ENCODE peak calls at places on chromosomes 13 and 19, in eight cellular contexts. One of them, this sample, is unnamed.

GRCh38 chr19:18203408-18203862 is 407 bp downstream of the RAB3A start:
- DNase-seq in H54: no peak
- DNase-seq in endothelial cell of umbilical vein: no peak
- DNase-seq in uterus: no peak
- DNase-seq in heart left ventricle: no peak
- DNase-seq in breast epithelium: no peak
- DNase-seq in spleen: peak; percentile 93
- DNase-seq in body of pancreas: peak; percentile 32
- DNase-seq in this sample: no peak

GRCh38 chr13:95120650-95121049 is 180.6 kb downstream of the ABCC4 start:
- DNase-seq in endothelial cell of umbilical vein: no peak
- DNase-seq in spleen: no peak
- DNase-seq in heart left ventricle: no peak
- DNase-seq in uterus: no peak
- DNase-seq in body of pancreas: no peak
- DNase-seq in H54: no peak
- DNase-seq in breast epithelium: no peak
- DNase-seq in this sample: no peak

GRCh38 chr13:79508224-79508961 is 27.4 kb downstream of the NDFIP2 start:
- DNase-seq in spleen: no peak
- DNase-seq in endothelial cell of umbilical vein: no peak
- DNase-seq in body of pancreas: no peak
- DNase-seq in uterus: no peak
- DNase-seq in breast epithelium: no peak
- DNase-seq in H54: no peak
- DNase-seq in heart left ventricle: no peak
- DNase-seq in this sample: no peak

GRCh38 chr19:8116437-8117293 is 32.7 kb downstream of the FBN3 start:
- DNase-seq in spleen: no peak
- DNase-seq in endothelial cell of umbilical vein: no peak
- DNase-seq in body of pancreas: no peak
- DNase-seq in breast epithelium: no peak
- DNase-seq in H54: no peak
- DNase-seq in heart left ventricle: no peak
- DNase-seq in uterus: no peak
- DNase-seq in this sample: no peak

GRCh38 chr19:1449467-1450442 is at the start of gene APC2:
- DNase-seq in uterus: no peak
- DNase-seq in body of pancreas: no peak
- DNase-seq in breast epithelium: no peak
- DNase-seq in heart left ventricle: peak; percentile 54
- DNase-seq in H54: no peak
- DNase-seq in endothelial cell of umbilical vein: no peak
- DNase-seq in spleen: no peak
- DNase-seq in this sample: no peak

GRCh38 chr19:4518345-4519171 is at the start of gene PLIN4:
- DNase-seq in spleen: no peak
- DNase-seq in heart left ventricle: peak; percentile 88
- DNase-seq in breast epithelium: peak; percentile 62
- DNase-seq in body of pancreas: peak; percentile 81
- DNase-seq in endothelial cell of umbilical vein: no peak
- DNase-seq in uterus: peak; percentile 91
- DNase-seq in H54: peak; percentile 73
- DNase-seq in this sample: no peak

GRCh38 chr13:99916366-99917103 is 55.0 kb downstream of the ZIC5 start:
- DNase-seq in body of pancreas: peak; percentile 34
- DNase-seq in endothelial cell of umbilical vein: peak; percentile 72
- DNase-seq in breast epithelium: no peak
- DNase-seq in spleen: no peak
- DNase-seq in heart left ventricle: no peak
- DNase-seq in uterus: no peak
- DNase-seq in H54: peak; percentile 93
- DNase-seq in this sample: no peak

GRCh38 chr13:24348797-24349515 is 39.6 kb downstream of the C1QTNF9 start:
- DNase-seq in body of pancreas: peak; percentile 97
- DNase-seq in heart left ventricle: no peak
- DNase-seq in endothelial cell of umbilical vein: no peak
- DNase-seq in uterus: no peak
- DNase-seq in spleen: no peak
- DNase-seq in breast epithelium: no peak
- DNase-seq in H54: no peak
- DNase-seq in this sample: no peak

GRCh38 chr13:61833228-61833627 is 417.6 kb upstream of the PCDH20 start:
- DNase-seq in uterus: no peak
- DNase-seq in endothelial cell of umbilical vein: no peak
- DNase-seq in spleen: no peak
- DNase-seq in breast epithelium: no peak
- DNase-seq in H54: no peak
- DNase-seq in body of pancreas: no peak
- DNase-seq in heart left ventricle: no peak
- DNase-seq in this sample: no peak

GRCh38 chr13:59874973-59875372 is 288.8 kb downstream of the DIAPH3 start:
- DNase-seq in endothelial cell of umbilical vein: no peak
- DNase-seq in spleen: no peak
- DNase-seq in body of pancreas: no peak
- DNase-seq in uterus: no peak
- DNase-seq in H54: no peak
- DNase-seq in heart left ventricle: no peak
- DNase-seq in breast epithelium: no peak
- DNase-seq in this sample: no peak
- TF ChIP-seq POLR2A in endothelial cell of umbilical vein: no peak
- TF ChIP-seq POLR2A in spleen: no peak
- TF ChIP-seq POLR2A in body of pancreas: no peak
- TF ChIP-seq POLR2A in uterus: no peak
- TF ChIP-seq POLR2A in H54: no peak
- TF ChIP-seq POLR2A in heart left ventricle: no peak
- TF ChIP-seq POLR2A in breast epithelium: no peak
- TF ChIP-seq POLR2A in this sample: no peak

GRCh38 chr13:113876341-113877148 is 12.7 kb upstream of the GAS6 start:
- DNase-seq in body of pancreas: no peak
- DNase-seq in breast epithelium: no peak
- DNase-seq in uterus: no peak
- DNase-seq in H54: no peak
- DNase-seq in endothelial cell of umbilical vein: no peak
- DNase-seq in heart left ventricle: no peak
- DNase-seq in spleen: no peak
- DNase-seq in this sample: no peak

GRCh38 chr13:113874579-113875428 is 10.9 kb upstream of the GAS6 start:
- DNase-seq in body of pancreas: no peak
- DNase-seq in spleen: no peak
- DNase-seq in uterus: no peak
- DNase-seq in breast epithelium: no peak
- DNase-seq in H54: no peak
- DNase-seq in endothelial cell of umbilical vein: no peak
- DNase-seq in heart left ventricle: no peak
- DNase-seq in this sample: no peak

GRCh38 chr13:113875829-113876228 is 12.0 kb upstream of the GAS6 start:
- DNase-seq in heart left ventricle: no peak
- DNase-seq in body of pancreas: no peak
- DNase-seq in H54: no peak
- DNase-seq in endothelial cell of umbilical vein: no peak
- DNase-seq in uterus: no peak
- DNase-seq in breast epithelium: no peak
- DNase-seq in spleen: no peak
- DNase-seq in this sample: no peak

GRCh38 chr13:113874177-113874576 is 10.3 kb upstream of the GAS6 start:
- DNase-seq in endothelial cell of umbilical vein: no peak
- DNase-seq in breast epithelium: no peak
- DNase-seq in spleen: no peak
- DNase-seq in body of pancreas: no peak
- DNase-seq in H54: no peak
- DNase-seq in heart left ventricle: no peak
- DNase-seq in uterus: no peak
- DNase-seq in this sample: no peak

DNA sequence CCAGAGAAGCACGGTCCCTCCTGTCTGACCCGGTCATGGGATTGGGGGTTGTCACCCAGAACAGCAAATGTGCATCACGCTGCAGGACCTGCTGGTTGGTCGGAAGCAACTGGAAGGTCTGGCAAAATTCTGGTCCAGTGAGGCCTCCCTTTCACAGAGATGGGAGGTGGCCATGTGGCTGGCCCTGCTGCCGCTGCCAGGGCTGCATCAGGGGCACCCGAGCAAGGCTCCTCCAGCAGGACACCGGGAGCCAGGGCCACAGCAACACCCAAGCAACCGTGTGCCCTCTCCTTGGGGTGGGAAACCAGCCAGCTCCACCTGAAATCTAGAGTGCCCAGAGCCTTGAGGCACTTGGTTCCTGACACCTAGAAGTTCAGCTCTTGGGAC is 11.5 kb upstream of the GAS6 start:
- DNase-seq in body of pancreas: no peak
- DNase-seq in endothelial cell of umbilical vein: no peak
- DNase-seq in spleen: no peak
- DNase-seq in breast epithelium: no peak
- DNase-seq in heart left ventricle: no peak
- DNase-seq in H54: no peak
- DNase-seq in uterus: no peak
- DNase-seq in this sample: no peak
- TF ChIP-seq POLR2A in body of pancreas: no peak
- TF ChIP-seq POLR2A in endothelial cell of umbilical vein: no peak
- TF ChIP-seq POLR2A in spleen: no peak
- TF ChIP-seq POLR2A in breast epithelium: no peak
- TF ChIP-seq POLR2A in heart left ventricle: no peak
- TF ChIP-seq POLR2A in H54: no peak
- TF ChIP-seq POLR2A in uterus: no peak
- TF ChIP-seq POLR2A in this sample: no peak

GRCh38 chr19:51927859-51928258 is 587 bp downstream of the ZNF613 start:
- DNase-seq in body of pancreas: no peak
- DNase-seq in H54: no peak
- DNase-seq in breast epithelium: no peak
- DNase-seq in spleen: no peak
- DNase-seq in heart left ventricle: no peak
- DNase-seq in uterus: no peak
- DNase-seq in endothelial cell of umbilical vein: no peak
- DNase-seq in this sample: no peak

GRCh38 chr19:51921949-51922348 is 5.3 kb upstream of the ZNF613 start:
- DNase-seq in body of pancreas: no peak
- DNase-seq in H54: no peak
- DNase-seq in heart left ventricle: no peak
- DNase-seq in endothelial cell of umbilical vein: no peak
- DNase-seq in breast epithelium: no peak
- DNase-seq in spleen: no peak
- DNase-seq in uterus: no peak
- DNase-seq in this sample: no peak

GRCh38 chr19:51931921-51932320 is 4.6 kb downstream of the ZNF613 start:
- DNase-seq in heart left ventricle: no peak
- DNase-seq in uterus: no peak
- DNase-seq in H54: no peak
- DNase-seq in endothelial cell of umbilical vein: no peak
- DNase-seq in body of pancreas: no peak
- DNase-seq in breast epithelium: no peak
- DNase-seq in spleen: no peak
- DNase-seq in this sample: no peak

GRCh38 chr19:51926426-51926783 is 867 bp upstream of the ZNF613 start:
- DNase-seq in heart left ventricle: no peak
- DNase-seq in endothelial cell of umbilical vein: no peak
- DNase-seq in breast epithelium: no peak
- DNase-seq in H54: no peak
- DNase-seq in body of pancreas: no peak
- DNase-seq in spleen: no peak
- DNase-seq in uterus: no peak
- DNase-seq in this sample: no peak

DNA sequence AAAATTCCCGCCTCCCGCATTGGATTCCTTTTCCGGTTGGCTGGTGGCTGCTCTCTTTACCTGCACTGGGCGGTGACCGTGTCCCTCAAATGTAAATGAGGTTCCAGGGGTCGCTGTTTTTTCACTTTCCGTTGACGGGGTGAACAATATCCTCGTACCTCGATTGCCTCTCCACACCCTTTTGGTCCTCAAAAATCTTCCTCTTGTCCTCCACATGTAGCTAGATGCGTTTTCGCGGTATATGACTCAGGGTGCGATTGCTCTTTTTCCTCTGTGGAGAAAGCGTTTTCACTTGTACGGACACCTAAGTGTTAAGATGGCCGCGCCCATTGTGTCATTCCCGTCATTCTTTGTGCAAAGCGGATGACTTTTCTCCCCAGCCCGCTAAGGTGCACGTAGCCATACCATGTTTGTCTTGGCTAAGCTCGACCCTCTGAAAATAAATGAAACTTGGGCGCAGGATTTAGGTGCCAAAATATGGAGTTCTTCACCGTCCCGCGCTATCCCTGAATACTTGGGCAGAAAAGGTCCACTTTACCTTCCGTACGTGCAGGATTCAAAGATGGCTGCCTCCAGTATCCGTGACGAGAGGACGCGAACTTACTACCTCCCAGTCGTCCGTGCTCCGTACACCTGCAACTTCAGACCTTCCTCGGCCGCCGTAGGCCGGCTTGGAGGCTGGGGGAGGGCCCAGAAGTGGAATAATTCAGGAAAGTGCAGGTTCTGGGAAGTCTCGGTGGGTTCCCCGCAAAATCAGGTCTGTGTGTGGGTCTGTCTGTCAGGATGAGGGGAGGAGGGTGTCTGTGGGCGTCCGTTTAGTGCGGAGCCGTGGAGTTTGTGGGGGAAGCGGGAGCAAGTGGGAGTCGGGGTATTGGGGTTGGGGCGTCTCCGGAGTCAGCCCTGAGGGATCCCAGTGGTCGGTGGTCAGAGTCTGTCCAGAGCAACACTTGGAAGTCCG is at the start of gene ZNF613:
- DNase-seq in uterus: peak; percentile 88
- DNase-seq in endothelial cell of umbilical vein: peak; percentile 94
- DNase-seq in spleen: peak; percentile 95
- DNase-seq in heart left ventricle: peak; percentile 92
- DNase-seq in body of pancreas: peak; percentile 92
- DNase-seq in H54: peak; percentile 84
- DNase-seq in breast epithelium: peak; percentile 76
- DNase-seq in this sample: peak; percentile 45
- TF ChIP-seq POLR2A in uterus: no peak
- TF ChIP-seq POLR2A in endothelial cell of umbilical vein: peak; percentile 50
- TF ChIP-seq POLR2A in spleen: no peak
- TF ChIP-seq POLR2A in heart left ventricle: no peak
- TF ChIP-seq POLR2A in body of pancreas: peak; percentile 10
- TF ChIP-seq POLR2A in H54: peak; percentile 33
- TF ChIP-seq POLR2A in breast epithelium: no peak
- TF ChIP-seq POLR2A in this sample: no peak

DNA sequence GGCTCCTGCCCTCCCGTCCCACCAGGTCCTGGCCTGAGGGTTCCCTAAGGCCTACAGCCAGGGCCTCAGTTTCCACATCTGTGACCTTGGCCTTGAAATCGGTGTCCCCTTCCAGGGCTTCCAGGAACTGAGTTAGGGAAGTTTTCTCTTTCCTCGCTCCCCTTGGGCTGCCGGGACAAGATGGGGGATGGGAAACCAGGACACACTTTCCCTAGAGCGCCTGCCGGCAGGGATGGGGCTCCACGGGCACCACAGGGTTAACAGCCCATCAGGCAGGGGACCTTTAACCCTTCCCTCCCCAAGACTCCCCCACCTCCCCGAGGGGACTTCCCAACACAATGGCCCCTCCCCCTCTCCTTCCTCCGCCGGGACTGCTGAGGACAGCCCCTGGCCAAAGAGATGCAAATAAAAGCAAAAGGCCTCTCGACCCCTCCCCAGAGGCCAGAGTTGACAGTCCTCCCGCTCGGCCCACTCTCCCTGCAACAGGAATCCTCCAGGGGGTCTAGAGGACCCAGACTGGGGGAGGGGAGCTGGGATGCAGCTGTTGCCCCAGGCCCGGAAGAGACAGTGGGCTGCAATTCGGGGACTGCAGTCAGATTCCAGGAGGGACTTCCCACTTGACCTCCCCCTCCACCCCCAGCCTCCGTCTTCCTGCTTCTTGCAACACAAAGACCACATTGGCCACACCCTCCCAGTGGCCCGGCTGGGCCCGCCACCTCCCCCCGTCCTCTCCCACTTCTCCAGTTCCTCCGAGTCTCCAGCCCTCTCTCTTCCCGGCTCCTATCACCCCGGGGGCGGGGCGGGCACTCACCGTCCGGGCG is 3.4 kb downstream of the BBC3 start:
- DNase-seq in endothelial cell of umbilical vein: peak; percentile 89
- DNase-seq in uterus: peak; percentile 93
- DNase-seq in breast epithelium: peak; percentile 87
- DNase-seq in heart left ventricle: peak; percentile 93
- DNase-seq in body of pancreas: peak; percentile 88
- DNase-seq in spleen: peak; percentile 92
- DNase-seq in H54: peak; percentile 78
- DNase-seq in this sample: peak; percentile 59
- TF ChIP-seq POLR2A in endothelial cell of umbilical vein: peak; percentile 4
- TF ChIP-seq POLR2A in uterus: peak; percentile 69
- TF ChIP-seq POLR2A in breast epithelium: peak; percentile 50
- TF ChIP-seq POLR2A in heart left ventricle: peak; percentile 40
- TF ChIP-seq POLR2A in body of pancreas: peak; percentile 45
- TF ChIP-seq POLR2A in spleen: no peak
- TF ChIP-seq POLR2A in H54: no peak
- TF ChIP-seq POLR2A in this sample: no peak

This sample was measured in esophagus squamous epithelium.